ENCODE peak calls at places on chromosomes 5 and 9, in five cellular contexts. D, U, V, B and L are unnamed samples.

GRCh38 chr9:121133104-121133816 is 58.5 kb downstream of the CNTRL start:
- DNase-seq in D (peak), U (no peak), V (peak), B (no peak), L (no peak)

GRCh38 chr9:13948037-13948436 is 365.9 kb downstream of the NFIB start:
- DNase-seq in D (no peak), U (no peak), V (no peak), B (no peak), L (no peak)

GRCh38 chr9:109110326-109111014 is 9.3 kb downstream of the TMEM245 start:
- DNase-seq in D (peak), U (no peak), V (no peak), B (peak), L (no peak)

GRCh38 chr5:102375256-102375655 is 79.2 kb upstream of the SLCO4C1 start:
- DNase-seq in D (no peak), U (no peak), V (no peak), B (no peak), L (no peak)

GRCh38 chr5:132256783-132257130 is 739 bp upstream of the PDLIM4 start:
- DNase-seq in D (no peak), U (no peak), V (no peak), B (no peak), L (no peak)

GRCh38 chr5:96049398-96050272 is 88.0 kb upstream of the ELL2 start:
- DNase-seq in D (no peak), U (no peak), V (no peak), B (no peak), L (no peak)

GRCh38 chr5:137575847-137576246 is 76.7 kb upstream of the SPOCK1 start:
- DNase-seq in D (no peak), U (no peak), V (no peak), B (no peak), L (no peak)

GRCh38 chr5:138651767-138652117 is 76.5 kb upstream of the HSPA9 start:
- DNase-seq in D (no peak), U (no peak), V (no peak), B (no peak), L (no peak)

GRCh38 chr5:5252106-5252505 is 112.0 kb downstream of the ADAMTS16 start:
- DNase-seq in D (no peak), U (no peak), V (no peak), B (no peak), L (no peak)

GRCh38 chr5:125310749-125311148 is 564.3 kb upstream of the ZNF608 start:
- DNase-seq in D (no peak), U (no peak), V (no peak), B (no peak), L (no peak)

GRCh38 chr5:118042076-118042475 is 946.3 kb downstream of the DTWD2 start:
- DNase-seq in D (no peak), U (no peak), V (no peak), B (no peak), L (no peak)

GRCh38 chr9:136668983-136669790 is 6.5 kb downstream of the EGFL7 start:
- DNase-seq in D (no peak), U (no peak), V (no peak), B (no peak), L (no peak)

GRCh38 chr9:89078860-89079259 is 87.6 kb downstream of the S1PR3 start:
- DNase-seq in D (no peak), U (no peak), V (no peak), B (no peak), L (no peak)

GRCh38 chr9:88952086-88952615 is 39.1 kb upstream of the S1PR3 start:
- DNase-seq in D (no peak), U (no peak), V (no peak), B (no peak), L (no peak)

GRCh38 chr5:171344936-171345608 is 36.0 kb downstream of the TLX3 start:
- DNase-seq in D (no peak), U (no peak), V (peak), B (no peak), L (no peak)

GRCh38 chr9:14428781-14429230 is 114.9 kb upstream of the NFIB start:
- DNase-seq in D (peak), U (peak), V (peak), B (peak), L (no peak)

GRCh38 chr5:83780681-83781080 is 60.0 kb upstream of the HAPLN1 start:
- DNase-seq in D (no peak), U (no peak), V (no peak), B (no peak), L (no peak)

GRCh38 chr5:51468196-51468595 is 84.9 kb downstream of the ISL1 start:
- DNase-seq in D (no peak), U (no peak), V (no peak), B (no peak), L (no peak)

GRCh38 chr9:133964463-133964862 is 27.7 kb downstream of the VAV2 start:
- DNase-seq in D (no peak), U (no peak), V (no peak), B (no peak), L (no peak)

GRCh38 chr5:162929104-162929503 is 508.3 kb upstream of the CCNG1 start:
- DNase-seq in D (no peak), U (no peak), V (no peak), B (no peak), L (no peak)

GRCh38 chr9:82993856-82994605 is 68.9 kb downstream of the RASEF start:
- DNase-seq in D (no peak), U (no peak), V (no peak), B (no peak), L (no peak)

GRCh38 chr5:134371834-134372340 is 518 bp downstream of the UBE2B start:
- DNase-seq in D (peak), U (peak), V (peak), B (peak), L (no peak)

GRCh38 chr9:96654450-96655197 is 493 bp downstream of the PRXL2C start:
- DNase-seq in D (peak), U (no peak), V (peak), B (peak), L (no peak)

GRCh38 chr5:38803246-38803645 is 42.6 kb upstream of the OSMR start:
- DNase-seq in D (no peak), U (no peak), V (no peak), B (no peak), L (no peak)